ENCODE peak calls at places on chromosomes 12 and 14, in nine cellular contexts. One of them, this sample, is unnamed.

GRCh38 chr14:90513151-90514014 is 116.6 kb downstream of the CALM1 start:
- DNase-seq in progenitor cell of endocrine pancreas: peak; percentile 69
- DNase-seq in NCI-H1694 treated with DMSO at 0.1 percent for 48 hours: peak; percentile 93
- DNase-seq in nephron progenitor cell: peak; percentile 35
- DNase-seq in HCEC 1CT: no peak
- DNase-seq in activated naive CD8-positive, alpha-beta T cell treated with anti-CD3 and anti-CD28 coated beads, Interleukin-2, amount 50 U/mL, for 24 hours: no peak
- DNase-seq in AG08395: no peak
- DNase-seq in AG09319: no peak
- DNase-seq in T-helper 1 cell: no peak
- DNase-seq in this sample: no peak

GRCh38 chr12:132766380-132767085 is 4.9 kb upstream of the ANKLE2 start:
- DNase-seq in AG08395: no peak
- DNase-seq in activated naive CD8-positive, alpha-beta T cell treated with anti-CD3 and anti-CD28 coated beads, Interleukin-2, amount 50 U/mL, for 24 hours: no peak
- DNase-seq in AG09319: no peak
- DNase-seq in progenitor cell of endocrine pancreas: no peak
- DNase-seq in HCEC 1CT: no peak
- DNase-seq in NCI-H1694 treated with DMSO at 0.1 percent for 48 hours: no peak
- DNase-seq in T-helper 1 cell: no peak
- DNase-seq in nephron progenitor cell: no peak
- DNase-seq in this sample: no peak

GRCh38 chr14:34064349-34064748 is 113.5 kb upstream of the EGLN3 start:
- DNase-seq in HCEC 1CT: no peak
- DNase-seq in NCI-H1694 treated with DMSO at 0.1 percent for 48 hours: no peak
- DNase-seq in AG08395: peak; percentile 80
- DNase-seq in T-helper 1 cell: no peak
- DNase-seq in nephron progenitor cell: no peak
- DNase-seq in activated naive CD8-positive, alpha-beta T cell treated with anti-CD3 and anti-CD28 coated beads, Interleukin-2, amount 50 U/mL, for 24 hours: no peak
- DNase-seq in AG09319: no peak
- DNase-seq in progenitor cell of endocrine pancreas: no peak
- DNase-seq in this sample: no peak

GRCh38 chr12:112543666-112544185 is 125.0 kb downstream of the PTPN11 start:
- DNase-seq in activated naive CD8-positive, alpha-beta T cell treated with anti-CD3 and anti-CD28 coated beads, Interleukin-2, amount 50 U/mL, for 24 hours: no peak
- DNase-seq in NCI-H1694 treated with DMSO at 0.1 percent for 48 hours: no peak
- DNase-seq in AG08395: no peak
- DNase-seq in AG09319: no peak
- DNase-seq in nephron progenitor cell: no peak
- DNase-seq in HCEC 1CT: no peak
- DNase-seq in progenitor cell of endocrine pancreas: no peak
- DNase-seq in T-helper 1 cell: no peak
- DNase-seq in this sample: no peak

GRCh38 chr14:81981311-81981675 is 447.6 kb upstream of the SEL1L start:
- DNase-seq in HCEC 1CT: no peak
- DNase-seq in NCI-H1694 treated with DMSO at 0.1 percent for 48 hours: no peak
- DNase-seq in nephron progenitor cell: no peak
- DNase-seq in progenitor cell of endocrine pancreas: no peak
- DNase-seq in AG09319: no peak
- DNase-seq in AG08395: no peak
- DNase-seq in activated naive CD8-positive, alpha-beta T cell treated with anti-CD3 and anti-CD28 coated beads, Interleukin-2, amount 50 U/mL, for 24 hours: no peak
- DNase-seq in T-helper 1 cell: no peak
- DNase-seq in this sample: no peak

GRCh38 chr12:5507536-5507935 is 75.6 kb downstream of the NTF3 start:
- DNase-seq in AG09319: no peak
- DNase-seq in AG08395: no peak
- DNase-seq in activated naive CD8-positive, alpha-beta T cell treated with anti-CD3 and anti-CD28 coated beads, Interleukin-2, amount 50 U/mL, for 24 hours: no peak
- DNase-seq in progenitor cell of endocrine pancreas: peak; percentile 6
- DNase-seq in NCI-H1694 treated with DMSO at 0.1 percent for 48 hours: no peak
- DNase-seq in nephron progenitor cell: no peak
- DNase-seq in T-helper 1 cell: no peak
- DNase-seq in HCEC 1CT: no peak
- DNase-seq in this sample: no peak

GRCh38 chr12:1691123-1692007 is 495 bp downstream of the ADIPOR2 start:
- DNase-seq in activated naive CD8-positive, alpha-beta T cell treated with anti-CD3 and anti-CD28 coated beads, Interleukin-2, amount 50 U/mL, for 24 hours: peak; percentile 45
- DNase-seq in T-helper 1 cell: no peak
- DNase-seq in AG09319: no peak
- DNase-seq in nephron progenitor cell: peak; percentile 80
- DNase-seq in HCEC 1CT: peak; percentile 36
- DNase-seq in NCI-H1694 treated with DMSO at 0.1 percent for 48 hours: no peak
- DNase-seq in progenitor cell of endocrine pancreas: peak; percentile 77
- DNase-seq in AG08395: peak; percentile 19
- DNase-seq in this sample: peak; percentile 63

GRCh38 chr12:121530600-121531355 is 50.0 kb downstream of the KDM2B start:
- DNase-seq in NCI-H1694 treated with DMSO at 0.1 percent for 48 hours: no peak
- DNase-seq in AG09319: peak; percentile 38
- DNase-seq in HCEC 1CT: peak; percentile 45
- DNase-seq in nephron progenitor cell: no peak
- DNase-seq in activated naive CD8-positive, alpha-beta T cell treated with anti-CD3 and anti-CD28 coated beads, Interleukin-2, amount 50 U/mL, for 24 hours: peak; percentile 63
- DNase-seq in T-helper 1 cell: peak; percentile 80
- DNase-seq in AG08395: peak; percentile 80
- DNase-seq in progenitor cell of endocrine pancreas: no peak
- DNase-seq in this sample: peak; percentile 62

GRCh38 chr12:86914716-86915115 is 658.5 kb upstream of the MGAT4C start:
- DNase-seq in activated naive CD8-positive, alpha-beta T cell treated with anti-CD3 and anti-CD28 coated beads, Interleukin-2, amount 50 U/mL, for 24 hours: no peak
- DNase-seq in AG09319: peak; percentile 0
- DNase-seq in T-helper 1 cell: no peak
- DNase-seq in HCEC 1CT: peak; percentile 60
- DNase-seq in progenitor cell of endocrine pancreas: no peak
- DNase-seq in NCI-H1694 treated with DMSO at 0.1 percent for 48 hours: peak; percentile 32
- DNase-seq in AG08395: no peak
- DNase-seq in nephron progenitor cell: peak; percentile 11
- DNase-seq in this sample: no peak

GRCh38 chr14:30450620-30451019 is 108.3 kb upstream of the G2E3 start:
- DNase-seq in NCI-H1694 treated with DMSO at 0.1 percent for 48 hours: no peak
- DNase-seq in HCEC 1CT: no peak
- DNase-seq in AG08395: no peak
- DNase-seq in activated naive CD8-positive, alpha-beta T cell treated with anti-CD3 and anti-CD28 coated beads, Interleukin-2, amount 50 U/mL, for 24 hours: no peak
- DNase-seq in nephron progenitor cell: no peak
- DNase-seq in T-helper 1 cell: no peak
- DNase-seq in AG09319: no peak
- DNase-seq in progenitor cell of endocrine pancreas: no peak
- DNase-seq in this sample: no peak

GRCh38 chr12:40474630-40475029 is 217.6 kb upstream of the CNTN1 start:
- DNase-seq in NCI-H1694 treated with DMSO at 0.1 percent for 48 hours: no peak
- DNase-seq in T-helper 1 cell: no peak
- DNase-seq in AG09319: no peak
- DNase-seq in nephron progenitor cell: no peak
- DNase-seq in activated naive CD8-positive, alpha-beta T cell treated with anti-CD3 and anti-CD28 coated beads, Interleukin-2, amount 50 U/mL, for 24 hours: no peak
- DNase-seq in progenitor cell of endocrine pancreas: no peak
- DNase-seq in AG08395: no peak
- DNase-seq in HCEC 1CT: no peak
- DNase-seq in this sample: no peak

GRCh38 chr14:35534884-35535793 is 1.2 kb downstream of the INSM2 start:
- DNase-seq in progenitor cell of endocrine pancreas: peak; percentile 83
- DNase-seq in nephron progenitor cell: peak; percentile 91
- DNase-seq in AG08395: peak; percentile 84
- DNase-seq in activated naive CD8-positive, alpha-beta T cell treated with anti-CD3 and anti-CD28 coated beads, Interleukin-2, amount 50 U/mL, for 24 hours: peak; percentile 76
- DNase-seq in T-helper 1 cell: peak; percentile 59
- DNase-seq in AG09319: peak; percentile 12
- DNase-seq in NCI-H1694 treated with DMSO at 0.1 percent for 48 hours: no peak
- DNase-seq in HCEC 1CT: no peak
- DNase-seq in this sample: peak; percentile 56

GRCh38 chr14:101226603-101227425 is 323.3 kb upstream of the RTL1 start:
- DNase-seq in AG09319: no peak
- DNase-seq in HCEC 1CT: no peak
- DNase-seq in NCI-H1694 treated with DMSO at 0.1 percent for 48 hours: no peak
- DNase-seq in activated naive CD8-positive, alpha-beta T cell treated with anti-CD3 and anti-CD28 coated beads, Interleukin-2, amount 50 U/mL, for 24 hours: no peak
- DNase-seq in progenitor cell of endocrine pancreas: no peak
- DNase-seq in AG08395: no peak
- DNase-seq in T-helper 1 cell: no peak
- DNase-seq in nephron progenitor cell: no peak
- DNase-seq in this sample: no peak

GRCh38 chr14:37973031-37973908 is 234.4 kb upstream of the SSTR1 start:
- DNase-seq in AG08395: peak; percentile 3
- DNase-seq in NCI-H1694 treated with DMSO at 0.1 percent for 48 hours: no peak
- DNase-seq in AG09319: no peak
- DNase-seq in activated naive CD8-positive, alpha-beta T cell treated with anti-CD3 and anti-CD28 coated beads, Interleukin-2, amount 50 U/mL, for 24 hours: no peak
- DNase-seq in T-helper 1 cell: no peak
- DNase-seq in nephron progenitor cell: no peak
- DNase-seq in HCEC 1CT: peak; percentile 2
- DNase-seq in progenitor cell of endocrine pancreas: no peak
- DNase-seq in this sample: no peak